ENCODE peak calls at places on chromosomes 12 and 14, in seven cellular contexts. One of them, this sample, is unnamed.

GRCh38 chr12:78245111-78245510 is 414.4 kb downstream of the NAV3 start:
- DNase-seq in neural progenitor cell: no peak
- DNase-seq in GM12865: no peak
- DNase-seq in astrocyte of the cerebellum: no peak
- DNase-seq in WERI-Rb-1: no peak
- DNase-seq in esophagus squamous epithelium: no peak
- DNase-seq in CD8-positive, alpha-beta T cell: no peak
- DNase-seq in this sample: no peak

GRCh38 chr14:104562606-104563005 is 17.0 kb upstream of the C14orf180 start:
- DNase-seq in astrocyte of the cerebellum: no peak
- DNase-seq in WERI-Rb-1: no peak
- DNase-seq in CD8-positive, alpha-beta T cell: no peak
- DNase-seq in neural progenitor cell: no peak
- DNase-seq in esophagus squamous epithelium: no peak
- DNase-seq in GM12865: no peak
- DNase-seq in this sample: no peak

GRCh38 chr14:104427126-104427851 is 152.3 kb upstream of the C14orf180 start:
- DNase-seq in CD8-positive, alpha-beta T cell: no peak
- DNase-seq in GM12865: no peak
- DNase-seq in neural progenitor cell: no peak
- DNase-seq in esophagus squamous epithelium: no peak
- DNase-seq in WERI-Rb-1: no peak
- DNase-seq in astrocyte of the cerebellum: no peak
- DNase-seq in this sample: no peak

GRCh38 chr12:89856431-89856830 is 147.8 kb upstream of the ATP2B1 start:
- DNase-seq in astrocyte of the cerebellum: peak; percentile 92
- DNase-seq in esophagus squamous epithelium: no peak
- DNase-seq in neural progenitor cell: no peak
- DNase-seq in CD8-positive, alpha-beta T cell: no peak
- DNase-seq in GM12865: peak; percentile 84
- DNase-seq in WERI-Rb-1: no peak
- DNase-seq in this sample: peak; percentile 81

GRCh38 chr12:99154264-99154982 is 493.1 kb upstream of the GARIN6 start:
- DNase-seq in WERI-Rb-1: no peak
- DNase-seq in neural progenitor cell: peak; percentile 12
- DNase-seq in GM12865: no peak
- DNase-seq in esophagus squamous epithelium: no peak
- DNase-seq in astrocyte of the cerebellum: peak; percentile 3
- DNase-seq in CD8-positive, alpha-beta T cell: no peak
- DNase-seq in this sample: no peak

GRCh38 chr14:64500088-64500487 is 3.5 kb downstream of the ZBTB25 start:
- DNase-seq in astrocyte of the cerebellum: no peak
- DNase-seq in CD8-positive, alpha-beta T cell: no peak
- DNase-seq in WERI-Rb-1: no peak
- DNase-seq in GM12865: no peak
- DNase-seq in neural progenitor cell: no peak
- DNase-seq in esophagus squamous epithelium: no peak
- DNase-seq in this sample: no peak

GRCh38 chr12:21677622-21678277 is 20.1 kb upstream of the LDHB start:
- DNase-seq in WERI-Rb-1: no peak
- DNase-seq in esophagus squamous epithelium: no peak
- DNase-seq in neural progenitor cell: no peak
- DNase-seq in GM12865: no peak
- DNase-seq in astrocyte of the cerebellum: no peak
- DNase-seq in CD8-positive, alpha-beta T cell: no peak
- DNase-seq in this sample: no peak

GRCh38 chr12:2389079-2389790 is 336.4 kb downstream of the CACNA1C start:
- DNase-seq in CD8-positive, alpha-beta T cell: no peak
- DNase-seq in esophagus squamous epithelium: no peak
- DNase-seq in WERI-Rb-1: no peak
- DNase-seq in GM12865: no peak
- DNase-seq in astrocyte of the cerebellum: no peak
- DNase-seq in neural progenitor cell: no peak
- DNase-seq in this sample: no peak

GRCh38 chr12:124094188-124094587 is 121.2 kb downstream of the ZNF664 start:
- DNase-seq in CD8-positive, alpha-beta T cell: no peak
- DNase-seq in GM12865: no peak
- DNase-seq in WERI-Rb-1: no peak
- DNase-seq in astrocyte of the cerebellum: no peak
- DNase-seq in esophagus squamous epithelium: no peak
- DNase-seq in neural progenitor cell: no peak
- DNase-seq in this sample: no peak

GRCh38 chr12:113278631-113279030 is 56.3 kb downstream of the SLC8B1 start:
- DNase-seq in astrocyte of the cerebellum: no peak
- DNase-seq in neural progenitor cell: no peak
- DNase-seq in WERI-Rb-1: no peak
- DNase-seq in CD8-positive, alpha-beta T cell: no peak
- DNase-seq in esophagus squamous epithelium: no peak
- DNase-seq in GM12865: no peak
- DNase-seq in this sample: no peak

GRCh38 chr12:121632069-121632970 is 6.0 kb downstream of the ORAI1 start:
- DNase-seq in GM12865: no peak
- DNase-seq in astrocyte of the cerebellum: no peak
- DNase-seq in neural progenitor cell: no peak
- DNase-seq in esophagus squamous epithelium: no peak
- DNase-seq in WERI-Rb-1: no peak
- DNase-seq in CD8-positive, alpha-beta T cell: no peak
- DNase-seq in this sample: no peak

GRCh38 chr12:27434673-27435565 is 11.6 kb upstream of the SMCO2 start:
- DNase-seq in WERI-Rb-1: no peak
- DNase-seq in esophagus squamous epithelium: no peak
- DNase-seq in astrocyte of the cerebellum: no peak
- DNase-seq in GM12865: peak; percentile 17
- DNase-seq in CD8-positive, alpha-beta T cell: no peak
- DNase-seq in neural progenitor cell: peak; percentile 17
- DNase-seq in this sample: no peak

GRCh38 chr12:26338574-26339572 is 143.5 kb downstream of the SSPN start:
- DNase-seq in WERI-Rb-1: no peak
- DNase-seq in neural progenitor cell: no peak
- DNase-seq in CD8-positive, alpha-beta T cell: no peak
- DNase-seq in astrocyte of the cerebellum: no peak
- DNase-seq in esophagus squamous epithelium: no peak
- DNase-seq in GM12865: no peak
- DNase-seq in this sample: no peak

GRCh38 chr12:40338071-40338470 is 113.3 kb downstream of the LRRK2 start:
- DNase-seq in astrocyte of the cerebellum: no peak
- DNase-seq in WERI-Rb-1: no peak
- DNase-seq in neural progenitor cell: no peak
- DNase-seq in GM12865: no peak
- DNase-seq in CD8-positive, alpha-beta T cell: no peak
- DNase-seq in esophagus squamous epithelium: no peak
- DNase-seq in this sample: no peak

GRCh38 chr14:53620890-53621289 is 335.7 kb downstream of the BMP4 start:
- DNase-seq in esophagus squamous epithelium: no peak
- DNase-seq in CD8-positive, alpha-beta T cell: no peak
- DNase-seq in WERI-Rb-1: no peak
- DNase-seq in astrocyte of the cerebellum: no peak
- DNase-seq in GM12865: no peak
- DNase-seq in neural progenitor cell: no peak
- DNase-seq in this sample: no peak
- TF ChIP-seq CTCF in esophagus squamous epithelium: no peak
- TF ChIP-seq CTCF in CD8-positive, alpha-beta T cell: no peak
- TF ChIP-seq CTCF in WERI-Rb-1: no peak
- TF ChIP-seq CTCF in astrocyte of the cerebellum: no peak
- TF ChIP-seq CTCF in GM12865: no peak
- TF ChIP-seq CTCF in neural progenitor cell: no peak
- TF ChIP-seq CTCF in this sample: no peak

DNA sequence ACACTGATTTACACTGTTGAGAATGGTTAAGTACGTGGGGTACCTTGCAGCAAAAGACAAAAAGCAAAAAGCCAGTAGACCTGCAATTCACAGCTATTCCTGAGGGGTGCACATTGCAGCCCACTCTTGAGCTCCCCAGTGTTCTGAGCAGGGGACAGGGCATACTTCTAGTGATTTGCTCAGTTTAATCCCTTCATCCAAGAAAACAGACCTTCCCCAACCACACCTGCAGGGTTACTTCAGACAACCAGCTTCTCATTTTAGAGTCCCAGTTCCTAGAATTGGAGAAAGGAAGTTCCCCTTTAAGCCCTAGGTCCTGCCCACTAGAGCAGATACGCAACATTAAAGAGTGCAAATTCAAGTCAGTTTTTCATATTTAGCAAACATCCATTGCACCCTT is 3.6 kb upstream of the WSB2 start:
- DNase-seq in CD8-positive, alpha-beta T cell: no peak
- DNase-seq in astrocyte of the cerebellum: no peak
- DNase-seq in WERI-Rb-1: peak; percentile 39
- DNase-seq in esophagus squamous epithelium: no peak
- DNase-seq in neural progenitor cell: peak; percentile 58
- DNase-seq in GM12865: peak; percentile 50
- DNase-seq in this sample: no peak
- H3K4me3 ChIP-seq in CD8-positive, alpha-beta T cell: no peak overlapping the region
- H3K4me3 ChIP-seq in astrocyte of the cerebellum: no peak overlapping the region
- H3K4me3 ChIP-seq in WERI-Rb-1: no peak overlapping the region
- H3K4me3 ChIP-seq in esophagus squamous epithelium: no peak overlapping the region
- H3K4me3 ChIP-seq in neural progenitor cell: no peak overlapping the region
- H3K4me3 ChIP-seq in GM12865: no peak overlapping the region
- H3K4me3 ChIP-seq in this sample: no peak overlapping the region

GRCh38 chr14:46036099-46036498 is 615.5 kb downstream of the RPL10L start:
- DNase-seq in WERI-Rb-1: no peak
- DNase-seq in astrocyte of the cerebellum: no peak
- DNase-seq in GM12865: no peak
- DNase-seq in neural progenitor cell: no peak
- DNase-seq in esophagus squamous epithelium: no peak
- DNase-seq in CD8-positive, alpha-beta T cell: no peak
- DNase-seq in this sample: no peak
- TF ChIP-seq CTCF in WERI-Rb-1: no peak
- TF ChIP-seq CTCF in astrocyte of the cerebellum: no peak
- TF ChIP-seq CTCF in GM12865: no peak
- TF ChIP-seq CTCF in neural progenitor cell: no peak
- TF ChIP-seq CTCF in esophagus squamous epithelium: no peak
- TF ChIP-seq CTCF in CD8-positive, alpha-beta T cell: no peak
- TF ChIP-seq CTCF in this sample: no peak

DNA sequence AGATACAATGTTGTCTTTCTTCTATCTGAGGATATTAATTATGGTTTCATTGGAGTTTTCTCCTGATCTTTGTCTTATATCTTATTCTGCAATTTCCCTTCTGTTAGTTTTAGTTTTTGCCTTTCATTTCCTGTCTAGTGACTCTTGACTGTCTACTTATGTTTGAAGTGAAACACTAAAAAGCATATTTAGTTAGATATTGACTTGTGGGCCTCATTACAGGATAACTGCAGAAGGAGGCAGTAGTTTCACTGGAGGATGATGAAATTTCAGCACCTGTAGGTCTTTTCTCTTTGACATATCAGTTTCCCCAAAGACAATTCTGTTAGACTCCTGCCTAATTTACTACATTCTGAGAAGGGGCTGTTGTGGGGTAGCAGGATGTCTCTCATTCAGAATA is 97.5 kb upstream of the NEDD1 start:
- DNase-seq in CD8-positive, alpha-beta T cell: no peak
- DNase-seq in esophagus squamous epithelium: no peak
- DNase-seq in neural progenitor cell: no peak
- DNase-seq in WERI-Rb-1: no peak
- DNase-seq in GM12865: no peak
- DNase-seq in astrocyte of the cerebellum: no peak
- DNase-seq in this sample: no peak
- H3K4me3 ChIP-seq in CD8-positive, alpha-beta T cell: no peak overlapping the region
- H3K4me3 ChIP-seq in esophagus squamous epithelium: no peak overlapping the region
- H3K4me3 ChIP-seq in neural progenitor cell: no peak overlapping the region
- H3K4me3 ChIP-seq in WERI-Rb-1: no peak overlapping the region
- H3K4me3 ChIP-seq in GM12865: no peak overlapping the region
- H3K4me3 ChIP-seq in astrocyte of the cerebellum: no peak overlapping the region
- H3K4me3 ChIP-seq in this sample: no peak overlapping the region

GRCh38 chr12:32897276-32897615 is 669 bp upstream of the PKP2 start:
- DNase-seq in GM12865: no peak
- DNase-seq in neural progenitor cell: no peak
- DNase-seq in astrocyte of the cerebellum: no peak
- DNase-seq in WERI-Rb-1: no peak
- DNase-seq in esophagus squamous epithelium: no peak
- DNase-seq in CD8-positive, alpha-beta T cell: no peak
- DNase-seq in this sample: no peak

GRCh38 chr12:32897688-32898573 is 1.4 kb upstream of the PKP2 start:
- DNase-seq in esophagus squamous epithelium: no peak
- DNase-seq in CD8-positive, alpha-beta T cell: no peak
- DNase-seq in GM12865: no peak
- DNase-seq in neural progenitor cell: no peak
- DNase-seq in astrocyte of the cerebellum: no peak
- DNase-seq in WERI-Rb-1: no peak
- DNase-seq in this sample: no peak

GRCh38 chr12:32896438-32897275 is at the start of gene PKP2:
- DNase-seq in GM12865: no peak
- DNase-seq in WERI-Rb-1: peak; percentile 84
- DNase-seq in neural progenitor cell: peak; percentile 90
- DNase-seq in CD8-positive, alpha-beta T cell: no peak
- DNase-seq in astrocyte of the cerebellum: no peak
- DNase-seq in esophagus squamous epithelium: no peak
- DNase-seq in this sample: no peak

GRCh38 chr12:32894566-32894965 is 2.0 kb downstream of the PKP2 start:
- DNase-seq in CD8-positive, alpha-beta T cell: no peak
- DNase-seq in esophagus squamous epithelium: no peak
- DNase-seq in GM12865: no peak
- DNase-seq in neural progenitor cell: no peak
- DNase-seq in WERI-Rb-1: no peak
- DNase-seq in astrocyte of the cerebellum: no peak
- DNase-seq in this sample: no peak

GRCh38 chr12:32895688-32896437 is 714 bp downstream of the PKP2 start:
- DNase-seq in GM12865: no peak
- DNase-seq in WERI-Rb-1: no peak
- DNase-seq in CD8-positive, alpha-beta T cell: no peak
- DNase-seq in neural progenitor cell: peak; percentile 49
- DNase-seq in astrocyte of the cerebellum: no peak
- DNase-seq in esophagus squamous epithelium: no peak
- DNase-seq in this sample: no peak
- TF ChIP-seq CTCF in GM12865: no peak
- TF ChIP-seq CTCF in WERI-Rb-1: no peak
- TF ChIP-seq CTCF in CD8-positive, alpha-beta T cell: no peak
- TF ChIP-seq CTCF in neural progenitor cell: peak; percentile 40
- TF ChIP-seq CTCF in astrocyte of the cerebellum: no peak
- TF ChIP-seq CTCF in esophagus squamous epithelium: no peak
- TF ChIP-seq CTCF in this sample: peak; percentile 9

GRCh38 chr12:47219243-47219642 is 139.5 kb upstream of the AMIGO2 start:
- DNase-seq in GM12865: no peak
- DNase-seq in WERI-Rb-1: no peak
- DNase-seq in CD8-positive, alpha-beta T cell: no peak
- DNase-seq in astrocyte of the cerebellum: no peak
- DNase-seq in neural progenitor cell: no peak
- DNase-seq in esophagus squamous epithelium: no peak
- DNase-seq in this sample: no peak

GRCh38 chr12:47221256-47222023 is 141.7 kb upstream of the AMIGO2 start:
- DNase-seq in neural progenitor cell: no peak
- DNase-seq in WERI-Rb-1: no peak
- DNase-seq in esophagus squamous epithelium: no peak
- DNase-seq in astrocyte of the cerebellum: no peak
- DNase-seq in CD8-positive, alpha-beta T cell: no peak
- DNase-seq in GM12865: no peak
- DNase-seq in this sample: no peak

GRCh38 chr12:47216150-47216677 is 136.5 kb upstream of the AMIGO2 start:
- DNase-seq in neural progenitor cell: no peak
- DNase-seq in WERI-Rb-1: no peak
- DNase-seq in GM12865: peak; percentile 87
- DNase-seq in CD8-positive, alpha-beta T cell: peak; percentile 75
- DNase-seq in astrocyte of the cerebellum: no peak
- DNase-seq in esophagus squamous epithelium: no peak
- DNase-seq in this sample: peak; percentile 82

GRCh38 chr12:47214771-47215170 is 135.0 kb upstream of the AMIGO2 start:
- DNase-seq in esophagus squamous epithelium: no peak
- DNase-seq in GM12865: no peak
- DNase-seq in WERI-Rb-1: no peak
- DNase-seq in CD8-positive, alpha-beta T cell: no peak
- DNase-seq in neural progenitor cell: no peak
- DNase-seq in astrocyte of the cerebellum: no peak
- DNase-seq in this sample: no peak

GRCh38 chr12:47218191-47218654 is 138.5 kb upstream of the AMIGO2 start:
- DNase-seq in CD8-positive, alpha-beta T cell: peak; percentile 66
- DNase-seq in GM12865: peak; percentile 36
- DNase-seq in astrocyte of the cerebellum: no peak
- DNase-seq in neural progenitor cell: no peak
- DNase-seq in esophagus squamous epithelium: no peak
- DNase-seq in WERI-Rb-1: no peak
- DNase-seq in this sample: no peak
- H3K4me3 ChIP-seq in CD8-positive, alpha-beta T cell: peak overlapping the region; percentile 80
- H3K4me3 ChIP-seq in GM12865: no peak overlapping the region
- H3K4me3 ChIP-seq in astrocyte of the cerebellum: no peak overlapping the region
- H3K4me3 ChIP-seq in neural progenitor cell: no peak overlapping the region
- H3K4me3 ChIP-seq in esophagus squamous epithelium: peak overlapping the region; percentile 29
- H3K4me3 ChIP-seq in WERI-Rb-1: no peak overlapping the region
- H3K4me3 ChIP-seq in this sample: peak overlapping the region; percentile 45

This sample was measured in GM12864.